ENCODE peak calls at places on chromosomes 6 and 20, in eight cellular contexts. E, O, R, T, M, A, F and S are unnamed samples.

GRCh38 chr6:117976030-117976651 is 69.1 kb downstream of the SLC35F1 start:
- DNase-seq in E (peak; percentile 48), O (no peak), R (no peak), T (no peak), M (peak; percentile 20), A (no peak), F (peak; percentile 82), S (peak; percentile 39)

GRCh38 chr20:6395695-6396094 is 272.9 kb upstream of the FERMT1 start:
- DNase-seq in E (peak; percentile 58), O (no peak), R (no peak), T (no peak), M (no peak), A (no peak), F (no peak), S (no peak)

GRCh38 chr6:120489941-120490340 is 844.3 kb downstream of the TBC1D32 start:
- DNase-seq in E (no peak), O (no peak), R (no peak), T (no peak), M (no peak), A (no peak), F (no peak), S (no peak)

GRCh38 chr6:34602318-34603111 is 46.4 kb upstream of the SPDEF start:
- DNase-seq in E (peak; percentile 36), O (no peak), R (no peak), T (peak; percentile 31), M (peak; percentile 70), A (no peak), F (no peak), S (peak; percentile 75)

GRCh38 chr6:153024401-153025017 is 22.0 kb upstream of the MTRF1L start:
- DNase-seq in E (no peak), O (no peak), R (peak; percentile 46), T (peak; percentile 19), M (peak; percentile 42), A (peak; percentile 25), F (peak; percentile 74), S (peak; percentile 65)

GRCh38 chr20:10861086-10861485 is 187.3 kb upstream of the JAG1 start:
- DNase-seq in E (peak; percentile 42), O (no peak), R (no peak), T (no peak), M (no peak), A (no peak), F (no peak), S (no peak)

GRCh38 chr6:132414761-132415160 is 13.5 kb upstream of the MOXD1 start:
- DNase-seq in E (no peak), O (no peak), R (no peak), T (no peak), M (no peak), A (no peak), F (no peak), S (no peak)

GRCh38 chr6:54335871-54336270 is 27.6 kb downstream of the TINAG start:
- DNase-seq in E (peak; percentile 54), O (no peak), R (no peak), T (no peak), M (no peak), A (no peak), F (no peak), S (no peak)

GRCh38 chr6:33384581-33385020 is 7.0 kb upstream of the KIFC1 start:
- DNase-seq in E (peak; percentile 74), O (no peak), R (no peak), T (no peak), M (no peak), A (no peak), F (peak; percentile 23), S (peak; percentile 33)

GRCh38 chr20:59933296-59933848 is at the start of gene SYCP2:
- DNase-seq in E (no peak), O (peak; percentile 57), R (peak; percentile 67), T (peak; percentile 67), M (peak; percentile 43), A (peak; percentile 61), F (no peak), S (peak; percentile 32)

GRCh38 chr6:548517-548916 is 108.4 kb downstream of the HUS1B start:
- DNase-seq in E (no peak), O (no peak), R (no peak), T (no peak), M (no peak), A (no peak), F (no peak), S (no peak)

GRCh38 chr20:45965169-45966002 is 6.6 kb downstream of the ZNF335 start:
- DNase-seq in E (peak; percentile 29), O (no peak), R (no peak), T (no peak), M (no peak), A (no peak), F (no peak), S (no peak)

GRCh38 chr6:127301199-127301700 is 34.6 kb downstream of the RNF146 start:
- DNase-seq in E (no peak), O (no peak), R (no peak), T (no peak), M (no peak), A (no peak), F (no peak), S (no peak)

GRCh38 chr6:100818066-100818465 is 63.1 kb downstream of the ASCC3 start:
- DNase-seq in E (no peak), O (no peak), R (no peak), T (no peak), M (no peak), A (no peak), F (no peak), S (no peak)

GRCh38 chr6:15417811-15418210 is 171.9 kb downstream of the JARID2 start:
- DNase-seq in E (peak; percentile 72), O (no peak), R (no peak), T (no peak), M (no peak), A (no peak), F (no peak), S (no peak)

GRCh38 chr6:42359021-42359420 is 92.7 kb downstream of the TRERF1 start:
- DNase-seq in E (no peak), O (no peak), R (no peak), T (no peak), M (no peak), A (no peak), F (no peak), S (no peak)

GRCh38 chr6:142300758-142301251 is 1.0 kb upstream of the ADGRG6 start:
- DNase-seq in E (peak; percentile 88), O (peak; percentile 16), R (no peak), T (peak; percentile 37), M (peak; percentile 61), A (peak; percentile 80), F (peak; percentile 34), S (peak; percentile 96)

GRCh38 chr20:60921021-60921622 is 330.9 kb upstream of the CDH4 start:
- DNase-seq in E (no peak), O (no peak), R (no peak), T (no peak), M (no peak), A (no peak), F (peak; percentile 80), S (no peak)

GRCh38 chr6:159989882-159990480 is 21.1 kb downstream of the IGF2R start:
- DNase-seq in E (no peak), O (no peak), R (no peak), T (no peak), M (no peak), A (no peak), F (no peak), S (no peak)

GRCh38 chr6:26225848-26226590 is 138.8 kb downstream of the HFE start:
- DNase-seq in E (no peak), O (no peak), R (no peak), T (no peak), M (no peak), A (no peak), F (no peak), S (no peak)

GRCh38 chr20:31709939-31710338 is 12.7 kb downstream of the BCL2L1 start:
- DNase-seq in E (no peak), O (no peak), R (no peak), T (no peak), M (peak; percentile 14), A (no peak), F (no peak), S (no peak)

GRCh38 chr20:13263451-13263850 is 42.4 kb downstream of the ISM1 start:
- DNase-seq in E (no peak), O (no peak), R (no peak), T (no peak), M (no peak), A (no peak), F (no peak), S (no peak)

GRCh38 chr6:46208303-46208702 is 37.5 kb upstream of the ENPP5 start:
- DNase-seq in E (no peak), O (no peak), R (no peak), T (no peak), M (no peak), A (no peak), F (no peak), S (no peak)

GRCh38 chr20:35718972-35719635 is 19.9 kb downstream of the ROMO1 start:
- DNase-seq in E (no peak), O (no peak), R (no peak), T (no peak), M (no peak), A (no peak), F (no peak), S (no peak)
- H3K36me3 ChIP-seq in E (peaks cover 77% of the 10 kb centered on the region), O (peaks cover 100% of the 10 kb centered on the region), R (no peaks in the 10 kb centered on the region), T (peaks cover 79% of the 10 kb centered on the region), M (peaks cover 78% of the 10 kb centered on the region), A (peaks cover 100% of the 10 kb centered on the region), F (peaks cover 65% of the 10 kb centered on the region), S (peaks cover 57% of the 10 kb centered on the region)

GRCh38 chr6:156776841-156777576 is at the start of gene ARID1B:
- DNase-seq in E (peak; percentile 64), O (peak; percentile 89), R (peak; percentile 74), T (peak; percentile 72), M (peak; percentile 74), A (peak; percentile 87), F (peak; percentile 89), S (peak; percentile 83)

GRCh38 chr6:156773935-156774871 is 3.0 kb upstream of the ARID1B start:
- DNase-seq in E (no peak), O (no peak), R (no peak), T (no peak), M (no peak), A (no peak), F (peak; percentile 65), S (no peak)

GRCh38 chr6:156774872-156775405 is 2.2 kb upstream of the ARID1B start:
- DNase-seq in E (no peak), O (no peak), R (no peak), T (no peak), M (peak; percentile 62), A (no peak), F (peak; percentile 50), S (peak; percentile 44)

GRCh38 chr6:156776470-156776840 is 723 bp upstream of the ARID1B start:
- DNase-seq in E (no peak), O (no peak), R (no peak), T (no peak), M (peak; percentile 47), A (no peak), F (no peak), S (peak; percentile 70)

GRCh38 chr6:156775717-156776116 is 1.5 kb upstream of the ARID1B start:
- DNase-seq in E (no peak), O (no peak), R (no peak), T (no peak), M (no peak), A (no peak), F (no peak), S (no peak)
- H3K4me3 ChIP-seq in E (peak overlapping the region; percentile 95), O (peak overlapping the region; percentile 84), R (peak overlapping the region; percentile 82), T (no peak overlapping the region), M (no peak overlapping the region), A (no peak overlapping the region), F (peak overlapping the region; percentile 78), S (no peak overlapping the region)

GRCh38 chr20:34473262-34473883 is 42.8 kb upstream of the DYNLRB1 start:
- DNase-seq in E (no peak), O (peak; percentile 37), R (peak; percentile 78), T (no peak), M (peak; percentile 48), A (no peak), F (peak; percentile 68), S (peak; percentile 19)
- H3K36me3 ChIP-seq in E (peaks cover 43% of the 10 kb centered on the region), O (peaks cover 44% of the 10 kb centered on the region), R (no peaks in the 10 kb centered on the region), T (peaks cover 6% of the 10 kb centered on the region), M (no peaks in the 10 kb centered on the region), A (peaks cover 62% of the 10 kb centered on the region), F (peaks cover 17% of the 10 kb centered on the region), S (peaks cover 6% of the 10 kb centered on the region)

GRCh38 chr20:43189614-43190331 is at the start of gene PTPRT:
- DNase-seq in E (no peak), O (no peak), R (no peak), T (no peak), M (no peak), A (no peak), F (peak; percentile 70), S (no peak)
- H3K4me3 ChIP-seq in E (no peak within 1 kb of the TSS), O (no peak within 1 kb of the TSS), R (peak within 1 kb of the TSS; percentile 26), T (no peak within 1 kb of the TSS), M (no peak within 1 kb of the TSS), A (peak within 1 kb of the TSS; percentile 23), F (peak within 1 kb of the TSS; percentile 55), S (no peak within 1 kb of the TSS)